ENCODE peak calls at places on chromosomes 3 and 15, in ten cellular contexts. Y is H9; O is cardiac muscle cell; T is neural progenitor cell; Q is CD8-positive, alpha-beta T cell; J is prostate gland; X is body of pancreas; M is Karpas-422; E is IMR-90; C is transverse colon. A is an unnamed sample. For H3K4me1, the result is how much of the 10 kb centered on the place peaks cover.

GRCh38 chr3:45553469-45553974 is 41.0 kb upstream of the LIMD1 start:
- DNase-seq in T (no peak), J (no peak), X (peak), C (peak), Q (no peak), E (peak), Y (no peak), M (no peak), O (peak), A (peak)

GRCh38 chr15:98139337-98139736 is 178.8 kb downstream of the ARRDC4 start:
- DNase-seq in C (no peak), J (no peak), M (peak), X (no peak), T (no peak), Q (no peak), E (no peak), Y (no peak), O (no peak), A (no peak)

GRCh38 chr3:4729061-4729973 is 236.2 kb downstream of the ITPR1 start:
- DNase-seq in J (no peak), Y (no peak), C (no peak), X (peak), E (no peak), Q (no peak), O (no peak), T (no peak), M (no peak), A (no peak)

GRCh38 chr3:25820372-25820771 is 30.5 kb downstream of the OXSM start:
- DNase-seq in O (peak), M (no peak), E (peak), T (no peak), X (no peak), C (no peak), Q (no peak), J (no peak), Y (peak), A (no peak)

GRCh38 chr15:99965376-99965775 is 232.1 kb upstream of the LYSMD4 start:
- DNase-seq in T (no peak), E (no peak), X (no peak), J (no peak), M (no peak), O (no peak), Y (no peak), Q (no peak), C (no peak), A (no peak)

GRCh38 chr15:30649952-30650929 is 24.3 kb downstream of the ARHGAP11B start:
- DNase-seq in E (peak), M (no peak), Q (no peak), T (no peak), X (no peak), C (no peak), J (no peak), Y (no peak), O (no peak), A (no peak)

GRCh38 chr3:86890997-86891396 is 100.0 kb downstream of the VGLL3 start:
- DNase-seq in E (no peak), J (no peak), Q (no peak), M (no peak), O (no peak), C (no peak), T (peak), Y (peak), X (no peak), A (no peak)

GRCh38 chr3:36540898-36541518 is 160.7 kb downstream of the STAC start:
- DNase-seq in J (no peak), Y (peak), C (no peak), M (peak), Q (no peak), X (no peak), O (peak), E (peak), T (peak), A (peak)

GRCh38 chr15:48888209-48888608 is 10.3 kb downstream of the EID1 start:
- DNase-seq in X (no peak), E (no peak), Q (no peak), C (no peak), Y (no peak), J (no peak), T (no peak), O (no peak), M (no peak), A (no peak)

GRCh38 chr3:197730200-197730599 is 6.5 kb downstream of the RUBCN start:
- DNase-seq in J (no peak), M (no peak), X (no peak), O (peak), T (no peak), Q (no peak), Y (no peak), C (no peak), E (peak), A (no peak)

GRCh38 chr3:45462522-45463262 is 74.3 kb downstream of the LARS2 start:
- DNase-seq in Y (no peak), Q (no peak), X (no peak), O (peak), J (no peak), C (no peak), M (peak), T (no peak), E (peak), A (no peak)

GRCh38 chr15:25501828-25502446 is 63.1 kb upstream of the UBE3A start:
- DNase-seq in C (no peak), T (peak), Q (no peak), M (peak), J (no peak), E (peak), Y (peak), X (peak), O (peak), A (peak)

GRCh38 chr3:104878395-104878794 is 488.3 kb upstream of the ALCAM start:
- DNase-seq in J (no peak), M (no peak), T (no peak), O (peak), X (no peak), E (peak), Q (no peak), Y (no peak), C (no peak), A (no peak)

GRCh38 chr3:36707623-36708409 is 56.5 kb downstream of the DCLK3 start:
- DNase-seq in Y (no peak), O (peak), J (no peak), E (peak), Q (no peak), M (peak), X (no peak), C (no peak), T (no peak), A (no peak)

DNA sequence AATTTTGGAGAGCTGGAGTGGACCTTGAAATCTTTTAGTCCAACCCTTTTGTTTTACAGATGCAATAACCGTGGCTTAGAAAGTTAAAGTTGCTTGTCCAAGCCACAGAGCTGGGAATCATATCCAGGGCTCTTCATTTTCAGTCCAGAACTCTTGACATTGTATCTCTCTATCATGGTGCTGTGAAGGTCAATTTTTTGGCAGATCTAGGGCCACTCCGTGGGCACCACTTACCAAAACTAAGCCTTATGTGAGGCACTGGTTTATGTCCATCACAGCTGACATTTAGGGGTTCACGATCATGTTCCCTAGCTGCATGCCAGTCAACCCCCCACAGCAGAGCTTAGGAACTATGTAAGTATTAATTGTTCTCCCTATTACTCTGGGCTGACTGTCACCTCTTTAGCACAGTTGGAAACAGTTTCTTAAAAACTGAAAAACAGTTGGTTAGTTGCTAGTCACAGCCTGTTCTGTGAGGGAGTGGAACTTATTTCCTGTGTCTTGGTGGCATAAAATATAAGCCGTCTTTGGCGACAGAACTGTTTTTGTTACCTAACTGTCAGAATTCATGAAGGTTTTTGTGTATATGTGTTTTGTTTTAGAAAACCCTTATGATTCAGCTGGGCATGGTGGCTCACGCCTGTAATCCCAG is 189.6 kb upstream of the UMPS start:
- DNase-seq in M (no peak), E (no peak), Y (no peak), J (no peak), X (no peak), T (no peak), O (no peak), C (no peak), Q (no peak), A (no peak)
- H3K27ac ChIP-seq in M (no peak), E (no peak), Y (no peak), J (no peak), X (no peak), T (no peak), O (no peak), C (no peak), Q (no peak), A (no peak)

GRCh38 chr3:150401285-150401684 is 6.8 kb upstream of the TSC22D2 start:
- DNase-seq in O (no peak), C (no peak), T (no peak), Q (no peak), X (no peak), J (no peak), E (no peak), Y (no peak), M (no peak), A (no peak)
- H3K4me1 ChIP-seq in O (under half), C (under half), T (under half), Q (under half), X (under half), J (under half), E (under half), Y (under half), M (under half), A (under half)

DNA sequence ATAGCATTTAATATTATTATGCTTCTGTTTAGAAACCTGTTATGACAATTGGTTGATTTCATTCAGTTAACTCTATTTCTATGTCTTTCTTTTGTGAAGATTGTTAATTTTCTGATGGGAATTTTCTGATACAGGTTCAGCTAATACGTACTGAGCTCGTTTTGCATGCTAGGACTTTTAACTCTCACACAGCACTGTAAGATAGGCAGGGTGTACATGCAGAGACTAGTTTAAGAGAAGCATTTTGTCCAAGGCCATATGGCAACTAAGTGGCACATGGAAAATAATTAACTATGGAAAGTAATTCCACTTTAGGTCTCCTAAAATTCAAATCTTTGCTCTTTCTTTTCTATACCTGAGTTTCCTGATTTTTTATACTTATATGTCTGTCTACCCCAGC is 81.9 kb downstream of the IL1RAP start:
- DNase-seq in O (no peak), M (no peak), Q (no peak), Y (no peak), E (no peak), T (no peak), C (no peak), X (no peak), J (no peak), A (no peak)
- H3K27ac ChIP-seq in O (no peak), M (no peak), Q (no peak), Y (no peak), E (no peak), T (no peak), C (no peak), X (no peak), J (no peak), A (no peak)

GRCh38 chr3:175486255-175486654 is 627.1 kb downstream of the NAALADL2 start:
- DNase-seq in Q (no peak), T (no peak), C (no peak), E (no peak), J (no peak), O (no peak), Y (no peak), X (no peak), M (no peak), A (no peak)

GRCh38 chr3:175479800-175480199 is 620.7 kb downstream of the NAALADL2 start:
- DNase-seq in O (no peak), X (no peak), Q (no peak), M (no peak), E (no peak), J (no peak), C (no peak), Y (no peak), T (no peak), A (no peak)

GRCh38 chr3:175484666-175485065 is 625.5 kb downstream of the NAALADL2 start:
- DNase-seq in J (peak), X (no peak), M (no peak), E (no peak), Y (no peak), Q (no peak), T (no peak), O (no peak), C (no peak), A (no peak)

GRCh38 chr3:175489406-175489805 is 630.3 kb downstream of the NAALADL2 start:
- DNase-seq in J (no peak), T (no peak), Q (no peak), C (no peak), Y (no peak), E (no peak), X (no peak), O (no peak), M (no peak), A (no peak)

GRCh38 chr3:175485436-175485835 is 626.3 kb downstream of the NAALADL2 start:
- DNase-seq in E (no peak), O (no peak), T (no peak), X (no peak), Y (no peak), C (no peak), J (no peak), M (no peak), Q (no peak), A (no peak)
- H3K4me1 ChIP-seq in E (under half), O (under half), T (under half), X (under half), Y (under half), C (under half), J (under half), M (under half), Q (under half), A (under half)

GRCh38 chr3:48157215-48157840 is 30.9 kb downstream of the CDC25A start:
- DNase-seq in E (peak), C (no peak), Q (no peak), J (no peak), T (no peak), Y (no peak), O (peak), X (no peak), M (no peak), A (no peak)

GRCh38 chr3:48155122-48155521 is 33.1 kb downstream of the CDC25A start:
- DNase-seq in M (peak), E (peak), Y (no peak), C (no peak), Q (no peak), J (no peak), X (no peak), T (no peak), O (peak), A (no peak)

GRCh38 chr3:48151058-48151806 is 37.0 kb downstream of the CDC25A start:
- DNase-seq in T (peak), X (peak), O (peak), C (peak), Y (peak), J (peak), Q (peak), M (peak), E (peak), A (peak)

GRCh38 chr3:48151807-48152427 is 36.3 kb downstream of the CDC25A start:
- DNase-seq in Y (no peak), Q (no peak), C (no peak), X (no peak), M (no peak), J (no peak), O (peak), E (peak), T (no peak), A (peak)
- H3K27ac ChIP-seq in Y (no peak), Q (no peak), C (no peak), X (no peak), M (no peak), J (peak), O (no peak), E (peak), T (no peak), A (no peak)

GRCh38 chr3:172127141-172127540 is 87.8 kb downstream of the FNDC3B start:
- DNase-seq in M (no peak), Q (no peak), Y (no peak), E (no peak), T (no peak), J (no peak), C (no peak), X (no peak), O (no peak), A (no peak)

GRCh38 chr3:172125053-172125452 is 85.7 kb downstream of the FNDC3B start:
- DNase-seq in C (no peak), X (no peak), O (no peak), T (no peak), Q (no peak), J (no peak), E (no peak), Y (no peak), M (no peak), A (no peak)

GRCh38 chr3:172126741-172127140 is 87.4 kb downstream of the FNDC3B start:
- DNase-seq in C (no peak), E (no peak), Q (no peak), M (no peak), T (peak), O (peak), Y (no peak), X (no peak), J (no peak), A (no peak)

GRCh38 chr3:172125963-172126403 is 86.6 kb downstream of the FNDC3B start:
- DNase-seq in Q (no peak), T (no peak), Y (no peak), X (peak), M (no peak), O (peak), C (peak), J (peak), E (peak), A (no peak)

GRCh38 chr3:172124271-172124670 is 84.9 kb downstream of the FNDC3B start:
- DNase-seq in T (no peak), E (no peak), J (no peak), X (no peak), C (no peak), O (no peak), M (no peak), Y (no peak), Q (no peak), A (no peak)
- H3K4me1 ChIP-seq in T (under half), E (under half), J (under half), X (under half), C (under half), O (under half), M (under half), Y (under half), Q (under half), A (under half)

DNA sequence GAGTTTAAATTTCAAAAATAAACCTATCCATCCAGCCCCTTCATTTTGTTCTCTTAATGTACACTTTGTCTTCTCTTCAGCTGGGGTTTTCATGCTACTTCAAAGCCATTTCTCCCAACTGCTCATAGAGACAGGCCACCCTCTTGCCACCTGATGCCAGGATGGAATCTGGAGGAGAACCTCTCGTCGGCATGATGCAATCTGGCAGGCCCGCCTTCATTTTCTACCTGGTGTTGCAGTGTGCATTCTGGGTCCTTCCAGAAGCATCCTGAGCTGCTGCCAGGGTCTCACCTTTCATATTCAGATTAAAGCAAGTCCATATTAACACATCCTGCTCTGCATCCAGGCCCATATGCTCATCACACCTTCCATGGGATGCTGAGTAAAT is 60.8 kb downstream of the CTNNB1 start:
- DNase-seq in Y (no peak), O (no peak), Q (no peak), C (no peak), T (no peak), X (no peak), M (no peak), E (no peak), J (no peak), A (no peak)
- H3K27ac ChIP-seq in Y (no peak), O (no peak), Q (no peak), C (no peak), T (no peak), X (no peak), M (no peak), E (no peak), J (no peak), A (no peak)

GRCh38 chr3:129611446-129611800 is 4.9 kb upstream of the PLXND1 start:
- DNase-seq in T (no peak), Y (no peak), M (no peak), X (no peak), J (no peak), C (no peak), E (no peak), Q (no peak), O (no peak), A (no peak)
- H3K4me1 ChIP-seq in T (under half), Y (under half), M (under half), X (under half), J (under half), C (under half), E (under half), Q (under half), O (under half), A (under half)